ENCODE peak calls at places on chromosomes 12 and 14, in four cellular contexts. One of them, this sample, is unnamed.

GRCh38 chr14:24167527-24168114 is 4.3 kb upstream of the REC8 start:
- DNase-seq in HepG2: no peak
- DNase-seq in K562: no peak
- DNase-seq in GM12878: no peak
- DNase-seq in this sample: no peak

GRCh38 chr12:62750941-62751843 is 183.8 kb downstream of the PPM1H start:
- DNase-seq in HepG2: no peak
- DNase-seq in GM12878: no peak
- DNase-seq in K562: no peak
- DNase-seq in this sample: no peak

GRCh38 chr12:74971201-74971600 is 238.4 kb downstream of the KCNC2 start:
- DNase-seq in HepG2: no peak
- DNase-seq in GM12878: no peak
- DNase-seq in K562: no peak
- DNase-seq in this sample: no peak

GRCh38 chr12:40953076-40953475 is 235.0 kb upstream of the PDZRN4 start:
- DNase-seq in GM12878: no peak
- DNase-seq in HepG2: no peak
- DNase-seq in K562: no peak
- DNase-seq in this sample: no peak

GRCh38 chr14:23430733-23431105 is 4.7 kb downstream of the MYH7 start:
- DNase-seq in HepG2: no peak
- DNase-seq in K562: no peak
- DNase-seq in GM12878: no peak
- DNase-seq in this sample: no peak

GRCh38 chr12:122860854-122861585 is 25.8 kb downstream of the HIP1R start:
- DNase-seq in HepG2: no peak
- DNase-seq in GM12878: no peak
- DNase-seq in K562: no peak
- DNase-seq in this sample: no peak

GRCh38 chr14:68089146-68089715 is 269.7 kb downstream of the RAD51B start:
- DNase-seq in HepG2: no peak
- DNase-seq in K562: no peak
- DNase-seq in GM12878: no peak
- DNase-seq in this sample: peak; percentile 67

GRCh38 chr14:72033331-72033730 is 101.1 kb downstream of the RGS6 start:
- DNase-seq in GM12878: no peak
- DNase-seq in HepG2: no peak
- DNase-seq in K562: no peak
- DNase-seq in this sample: no peak

GRCh38 chr14:68734231-68734732 is 58.6 kb downstream of the ZFP36L1 start:
- DNase-seq in K562: no peak
- DNase-seq in GM12878: peak; percentile 48
- DNase-seq in HepG2: no peak
- DNase-seq in this sample: no peak

GRCh38 chr14:68282479-68283377 is 463.1 kb downstream of the RAD51B start:
- DNase-seq in K562: no peak
- DNase-seq in HepG2: peak; percentile 42
- DNase-seq in GM12878: peak; percentile 86
- DNase-seq in this sample: no peak

GRCh38 chr12:89707992-89708792 is 446 bp downstream of the ATP2B1 start:
- DNase-seq in K562: peak; percentile 49
- DNase-seq in HepG2: no peak
- DNase-seq in GM12878: no peak
- DNase-seq in this sample: peak; percentile 29

GRCh38 chr12:52029686-52030085 is 21.6 kb upstream of the NR4A1 start:
- DNase-seq in HepG2: no peak
- DNase-seq in K562: peak; percentile 55
- DNase-seq in GM12878: no peak
- DNase-seq in this sample: peak; percentile 76

GRCh38 chr12:87667378-87667777 is 361.8 kb downstream of the C12orf50 start:
- DNase-seq in HepG2: no peak
- DNase-seq in GM12878: no peak
- DNase-seq in K562: no peak
- DNase-seq in this sample: no peak

GRCh38 chr14:88844980-88845491 is 20.6 kb downstream of the TTC8 start:
- DNase-seq in K562: no peak
- DNase-seq in HepG2: no peak
- DNase-seq in GM12878: no peak
- DNase-seq in this sample: no peak

GRCh38 chr14:88840926-88841325 is 16.5 kb downstream of the TTC8 start:
- DNase-seq in HepG2: no peak
- DNase-seq in K562: no peak
- DNase-seq in GM12878: no peak
- DNase-seq in this sample: no peak

GRCh38 chr14:88842414-88842813 is 18.0 kb downstream of the TTC8 start:
- DNase-seq in GM12878: no peak
- DNase-seq in K562: no peak
- DNase-seq in HepG2: no peak
- DNase-seq in this sample: no peak

GRCh38 chr14:88838015-88838414 is 13.6 kb downstream of the TTC8 start:
- DNase-seq in HepG2: no peak
- DNase-seq in GM12878: no peak
- DNase-seq in K562: no peak
- DNase-seq in this sample: no peak

DNA sequence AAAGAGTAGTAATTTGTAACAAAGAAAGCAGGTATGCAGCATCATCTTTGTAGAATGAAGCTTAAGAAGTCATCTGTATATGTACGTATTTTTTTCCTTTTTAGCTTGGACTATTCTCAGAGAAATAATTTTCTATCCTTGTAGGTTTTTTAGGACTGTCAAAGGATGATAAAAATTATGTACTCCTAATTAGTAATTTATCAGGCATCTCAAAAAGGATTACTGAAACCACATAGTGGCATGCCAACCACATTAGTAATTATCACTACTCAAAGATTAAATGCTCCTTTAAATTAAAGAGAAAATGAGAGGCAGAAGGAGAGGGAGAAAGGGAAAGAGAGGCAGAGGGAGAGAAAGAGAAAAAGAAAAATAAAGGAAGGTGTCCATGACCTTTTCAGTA is 17.3 kb downstream of the TTC8 start:
- DNase-seq in K562: no peak
- DNase-seq in GM12878: no peak
- DNase-seq in HepG2: no peak
- DNase-seq in this sample: no peak
- TF ChIP-seq POLR2AphosphoS2 in K562: no peak
- TF ChIP-seq POLR2AphosphoS2 in GM12878: no peak
- TF ChIP-seq POLR2AphosphoS2 in HepG2: no peak
- TF ChIP-seq POLR2AphosphoS2 in this sample: no peak

GRCh38 chr14:104370256-104370870 is 209.2 kb upstream of the C14orf180 start:
- DNase-seq in GM12878: no peak
- DNase-seq in HepG2: peak; percentile 15
- DNase-seq in K562: no peak
- DNase-seq in this sample: peak; percentile 46

GRCh38 chr14:104371917-104372316 is 207.6 kb upstream of the C14orf180 start:
- DNase-seq in GM12878: no peak
- DNase-seq in HepG2: no peak
- DNase-seq in K562: no peak
- DNase-seq in this sample: no peak

GRCh38 chr14:104369208-104369607 is 210.4 kb upstream of the C14orf180 start:
- DNase-seq in GM12878: no peak
- DNase-seq in K562: no peak
- DNase-seq in HepG2: no peak
- DNase-seq in this sample: no peak

GRCh38 chr14:104372390-104373054 is 207.0 kb upstream of the C14orf180 start:
- DNase-seq in K562: no peak
- DNase-seq in GM12878: no peak
- DNase-seq in HepG2: no peak
- DNase-seq in this sample: no peak

DNA sequence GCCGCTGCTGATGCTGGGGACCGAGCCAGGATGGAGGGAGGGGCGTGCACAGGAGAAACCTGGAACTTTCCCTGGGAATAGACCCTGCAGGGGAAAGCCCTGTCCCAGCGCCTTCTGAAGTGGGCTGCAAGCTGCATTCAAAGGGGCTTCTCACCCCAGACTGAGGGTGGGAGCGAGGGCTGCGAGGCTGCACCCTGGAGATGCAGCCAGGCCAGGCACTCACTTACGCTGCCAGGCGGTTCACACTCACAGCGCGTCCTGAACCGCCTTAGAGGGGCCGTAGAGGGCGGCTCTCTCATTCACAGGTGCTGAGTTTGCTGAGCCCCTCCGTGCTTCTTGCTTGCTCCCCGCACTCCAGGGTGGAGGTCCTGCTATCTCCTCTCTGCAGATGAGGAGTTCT is 208.5 kb upstream of the C14orf180 start:
- DNase-seq in K562: no peak
- DNase-seq in HepG2: no peak
- DNase-seq in GM12878: no peak
- DNase-seq in this sample: no peak
- TF ChIP-seq JUNB in K562: no peak
- TF ChIP-seq JUNB in HepG2: no peak
- TF ChIP-seq JUNB in GM12878: no peak
- TF ChIP-seq JUNB in this sample: no peak

GRCh38 chr14:101897326-101897725 is 67.0 kb upstream of the DYNC1H1 start:
- DNase-seq in HepG2: no peak
- DNase-seq in GM12878: no peak
- DNase-seq in K562: no peak
- DNase-seq in this sample: no peak
- TF ChIP-seq POLR2AphosphoS2 in HepG2: no peak
- TF ChIP-seq POLR2AphosphoS2 in GM12878: no peak
- TF ChIP-seq POLR2AphosphoS2 in K562: no peak
- TF ChIP-seq POLR2AphosphoS2 in this sample: no peak

GRCh38 chr14:46377305-46377704 is 274.3 kb downstream of the RPL10L start:
- DNase-seq in GM12878: no peak
- DNase-seq in HepG2: no peak
- DNase-seq in K562: no peak
- DNase-seq in this sample: no peak

GRCh38 chr14:46381674-46382073 is 269.9 kb downstream of the RPL10L start:
- DNase-seq in K562: no peak
- DNase-seq in GM12878: no peak
- DNase-seq in HepG2: no peak
- DNase-seq in this sample: no peak

GRCh38 chr14:46378248-46378647 is 273.3 kb downstream of the RPL10L start:
- DNase-seq in K562: no peak
- DNase-seq in HepG2: no peak
- DNase-seq in GM12878: no peak
- DNase-seq in this sample: no peak
- TF ChIP-seq JUNB in K562: no peak
- TF ChIP-seq JUNB in HepG2: no peak
- TF ChIP-seq JUNB in GM12878: no peak
- TF ChIP-seq JUNB in this sample: no peak

GRCh38 chr14:64951724-64952123 is 9.2 kb upstream of the GPX2 start:
- DNase-seq in K562: no peak
- DNase-seq in GM12878: no peak
- DNase-seq in HepG2: no peak
- DNase-seq in this sample: no peak
- TF ChIP-seq POLR2AphosphoS2 in K562: no peak
- TF ChIP-seq POLR2AphosphoS2 in GM12878: no peak
- TF ChIP-seq POLR2AphosphoS2 in HepG2: no peak
- TF ChIP-seq POLR2AphosphoS2 in this sample: no peak

DNA sequence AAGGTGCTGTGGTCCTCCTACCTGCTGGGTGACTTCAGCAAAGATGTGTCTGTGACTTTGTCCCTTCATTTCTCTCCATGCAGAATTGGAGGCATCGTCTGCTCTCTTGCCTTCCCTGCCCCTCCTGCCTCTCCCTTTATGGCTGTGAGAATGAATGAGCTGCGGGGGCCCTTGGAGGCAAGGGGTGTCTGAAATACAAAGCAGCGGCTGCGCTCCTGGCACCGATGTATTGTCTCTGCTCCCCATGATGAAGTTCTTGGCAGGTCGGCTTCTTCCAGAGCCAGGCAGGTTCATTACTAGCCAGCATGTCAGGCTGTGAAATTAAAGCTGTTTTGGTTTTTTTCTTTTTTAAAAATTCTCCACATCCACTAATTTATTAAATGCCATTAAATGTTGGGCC is 194.5 kb downstream of the TSPAN9 start:
- DNase-seq in HepG2: no peak
- DNase-seq in GM12878: no peak
- DNase-seq in K562: no peak
- DNase-seq in this sample: no peak
- TF ChIP-seq JUNB in HepG2: no peak
- TF ChIP-seq JUNB in GM12878: no peak
- TF ChIP-seq JUNB in K562: no peak
- TF ChIP-seq JUNB in this sample: no peak

DNA sequence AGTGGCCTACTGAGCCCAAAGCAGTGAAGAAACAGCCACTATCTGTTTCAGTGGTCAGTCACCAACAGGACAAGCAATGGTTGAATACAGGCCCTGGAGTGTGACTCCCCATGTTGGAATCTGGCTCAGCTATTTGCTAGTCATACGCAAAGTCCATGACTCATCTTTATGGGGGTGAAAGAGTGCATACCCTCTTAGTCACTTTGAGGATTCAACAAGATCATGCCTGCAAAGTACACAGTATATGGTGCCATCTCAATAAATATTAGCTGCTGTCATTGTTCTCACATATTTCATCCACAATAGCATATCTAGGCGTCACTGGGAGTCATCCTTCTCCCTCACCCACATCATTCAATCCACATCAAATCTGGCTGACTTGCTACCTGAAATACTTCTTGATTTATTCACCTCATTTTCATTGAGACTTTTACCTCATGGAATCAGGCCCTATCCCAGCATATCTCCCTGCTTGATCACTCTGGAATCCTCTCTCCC is 26.4 kb upstream of the STAB2 start:
- DNase-seq in HepG2: peak; percentile 72
- DNase-seq in GM12878: no peak
- DNase-seq in K562: no peak
- DNase-seq in this sample: peak; percentile 89
- TF ChIP-seq POLR2AphosphoS2 in HepG2: no peak
- TF ChIP-seq POLR2AphosphoS2 in GM12878: no peak
- TF ChIP-seq POLR2AphosphoS2 in K562: no peak
- TF ChIP-seq POLR2AphosphoS2 in this sample: no peak

DNA sequence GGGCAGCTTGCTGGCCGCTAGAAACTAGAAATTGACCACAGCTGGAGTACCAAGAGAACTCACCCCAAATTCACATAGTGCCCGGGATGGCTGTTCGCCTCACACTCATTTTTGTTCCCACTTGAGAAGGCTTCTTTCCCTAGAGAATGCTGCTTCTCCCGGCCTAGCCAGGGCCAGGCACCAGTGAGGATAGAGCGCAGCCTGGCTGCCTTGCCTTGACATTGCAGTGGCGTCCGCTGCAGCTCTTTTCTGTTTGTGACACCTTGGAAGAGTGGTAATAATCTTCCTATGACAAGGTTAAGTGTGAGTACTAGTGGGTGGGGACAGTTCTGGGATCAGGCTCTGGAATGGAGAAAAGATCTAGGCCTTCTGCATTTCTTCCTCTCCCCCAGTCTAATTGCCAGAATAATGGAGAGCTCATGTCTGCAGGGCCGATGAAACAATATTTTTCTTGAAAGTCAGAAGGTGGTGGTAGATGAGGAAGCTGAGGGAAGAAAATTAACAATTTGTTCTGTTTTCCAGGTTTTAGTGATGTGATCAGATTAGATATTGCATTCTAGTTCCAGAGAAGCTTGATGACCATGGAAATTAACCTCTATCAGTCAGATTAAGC is 3.7 kb downstream of the TMEM253 start:
- DNase-seq in GM12878: no peak
- DNase-seq in K562: peak; percentile 56
- DNase-seq in HepG2: no peak
- DNase-seq in this sample: peak; percentile 87
- TF ChIP-seq JUNB in GM12878: no peak
- TF ChIP-seq JUNB in K562: no peak
- TF ChIP-seq JUNB in HepG2: no peak
- TF ChIP-seq JUNB in this sample: no peak

This sample was measured in A549.